ENCODE peak calls at places on chromosome X, in four cellular contexts. One of them, this sample, is unnamed. For H3K4me1, the result is how much of the 10 kb centered on the place peaks cover.

GRCh38 chrX:130725519-130725918 is 177.5 kb downstream of the ENOX2 start:
- DNase-seq in heart left ventricle: no peak
- DNase-seq in CD4-positive, CD25-positive, alpha-beta regulatory T cell: no peak
- DNase-seq in CD4-positive, alpha-beta memory T cell: no peak
- DNase-seq in this sample: no peak

GRCh38 chrX:49190783-49191032 is 4.5 kb upstream of the PRICKLE3 start:
- DNase-seq in heart left ventricle: no peak
- DNase-seq in CD4-positive, CD25-positive, alpha-beta regulatory T cell: no peak
- DNase-seq in CD4-positive, alpha-beta memory T cell: no peak
- DNase-seq in this sample: no peak

GRCh38 chrX:78437621-78438020 is 110.2 kb upstream of the CYSLTR1 start:
- DNase-seq in heart left ventricle: no peak
- DNase-seq in CD4-positive, CD25-positive, alpha-beta regulatory T cell: no peak
- DNase-seq in CD4-positive, alpha-beta memory T cell: no peak
- DNase-seq in this sample: no peak

GRCh38 chrX:111854778-111855490 is 21.0 kb upstream of the TRPC5OS start:
- DNase-seq in heart left ventricle: no peak
- DNase-seq in CD4-positive, CD25-positive, alpha-beta regulatory T cell: no peak
- DNase-seq in CD4-positive, alpha-beta memory T cell: no peak
- DNase-seq in this sample: no peak

GRCh38 chrX:8692886-8693285 is 39.1 kb downstream of the ANOS1 start:
- DNase-seq in heart left ventricle: no peak
- DNase-seq in CD4-positive, CD25-positive, alpha-beta regulatory T cell: no peak
- DNase-seq in CD4-positive, alpha-beta memory T cell: no peak
- DNase-seq in this sample: no peak

GRCh38 chrX:52422884-52423283 is 54.1 kb downstream of the XAGE2 start:
- DNase-seq in heart left ventricle: no peak
- DNase-seq in CD4-positive, CD25-positive, alpha-beta regulatory T cell: no peak
- DNase-seq in CD4-positive, alpha-beta memory T cell: no peak
- DNase-seq in this sample: no peak

GRCh38 chrX:45743081-45743533 is 542.4 kb upstream of the DIPK2B start:
- DNase-seq in heart left ventricle: no peak
- DNase-seq in CD4-positive, CD25-positive, alpha-beta regulatory T cell: no peak
- DNase-seq in CD4-positive, alpha-beta memory T cell: no peak
- DNase-seq in this sample: no peak

GRCh38 chrX:63718010-63718694 is 66.9 kb downstream of the ARHGEF9 start:
- DNase-seq in heart left ventricle: no peak
- DNase-seq in CD4-positive, CD25-positive, alpha-beta regulatory T cell: no peak
- DNase-seq in CD4-positive, alpha-beta memory T cell: no peak
- DNase-seq in this sample: no peak

GRCh38 chrX:143500751-143501150 is 16.5 kb downstream of the SPANXN3 start:
- DNase-seq in heart left ventricle: no peak
- DNase-seq in CD4-positive, CD25-positive, alpha-beta regulatory T cell: no peak
- DNase-seq in CD4-positive, alpha-beta memory T cell: no peak
- DNase-seq in this sample: no peak

GRCh38 chrX:149540621-149541520 is at the start of gene EOLA1:
- DNase-seq in heart left ventricle: peak
- DNase-seq in CD4-positive, CD25-positive, alpha-beta regulatory T cell: peak
- DNase-seq in CD4-positive, alpha-beta memory T cell: no peak
- DNase-seq in this sample: peak

GRCh38 chrX:155876704-155877103 is 4.4 kb upstream of the VAMP7 start:
- DNase-seq in heart left ventricle: no peak
- DNase-seq in CD4-positive, CD25-positive, alpha-beta regulatory T cell: no peak
- DNase-seq in CD4-positive, alpha-beta memory T cell: no peak
- DNase-seq in this sample: no peak

GRCh38 chrX:155871934-155872333 is 9.2 kb upstream of the VAMP7 start:
- DNase-seq in heart left ventricle: no peak
- DNase-seq in CD4-positive, CD25-positive, alpha-beta regulatory T cell: no peak
- DNase-seq in CD4-positive, alpha-beta memory T cell: no peak
- DNase-seq in this sample: no peak

GRCh38 chrX:155877288-155877687 is 3.9 kb upstream of the VAMP7 start:
- DNase-seq in heart left ventricle: no peak
- DNase-seq in CD4-positive, CD25-positive, alpha-beta regulatory T cell: no peak
- DNase-seq in CD4-positive, alpha-beta memory T cell: no peak
- DNase-seq in this sample: no peak

GRCh38 chrX:155873203-155873602 is 7.9 kb upstream of the VAMP7 start:
- DNase-seq in heart left ventricle: no peak
- DNase-seq in CD4-positive, CD25-positive, alpha-beta regulatory T cell: no peak
- DNase-seq in CD4-positive, alpha-beta memory T cell: no peak
- DNase-seq in this sample: no peak

GRCh38 chrX:155874571-155875244 is 6.4 kb upstream of the VAMP7 start:
- DNase-seq in heart left ventricle: no peak
- DNase-seq in CD4-positive, CD25-positive, alpha-beta regulatory T cell: no peak
- DNase-seq in CD4-positive, alpha-beta memory T cell: no peak
- DNase-seq in this sample: no peak
- H3K27ac ChIP-seq in heart left ventricle: no peak
- H3K27ac ChIP-seq in CD4-positive, CD25-positive, alpha-beta regulatory T cell: no peak
- H3K27ac ChIP-seq in CD4-positive, alpha-beta memory T cell: no peak
- H3K27ac ChIP-seq in this sample: no peak

GRCh38 chrX:134692233-134692632 is 34.0 kb upstream of the PLAC1 start:
- DNase-seq in heart left ventricle: no peak
- DNase-seq in CD4-positive, CD25-positive, alpha-beta regulatory T cell: no peak
- DNase-seq in CD4-positive, alpha-beta memory T cell: no peak
- DNase-seq in this sample: no peak
- H3K4me1 ChIP-seq in heart left ventricle: under half
- H3K4me1 ChIP-seq in CD4-positive, CD25-positive, alpha-beta regulatory T cell: under half
- H3K4me1 ChIP-seq in CD4-positive, alpha-beta memory T cell: under half
- H3K4me1 ChIP-seq in this sample: under half

DNA sequence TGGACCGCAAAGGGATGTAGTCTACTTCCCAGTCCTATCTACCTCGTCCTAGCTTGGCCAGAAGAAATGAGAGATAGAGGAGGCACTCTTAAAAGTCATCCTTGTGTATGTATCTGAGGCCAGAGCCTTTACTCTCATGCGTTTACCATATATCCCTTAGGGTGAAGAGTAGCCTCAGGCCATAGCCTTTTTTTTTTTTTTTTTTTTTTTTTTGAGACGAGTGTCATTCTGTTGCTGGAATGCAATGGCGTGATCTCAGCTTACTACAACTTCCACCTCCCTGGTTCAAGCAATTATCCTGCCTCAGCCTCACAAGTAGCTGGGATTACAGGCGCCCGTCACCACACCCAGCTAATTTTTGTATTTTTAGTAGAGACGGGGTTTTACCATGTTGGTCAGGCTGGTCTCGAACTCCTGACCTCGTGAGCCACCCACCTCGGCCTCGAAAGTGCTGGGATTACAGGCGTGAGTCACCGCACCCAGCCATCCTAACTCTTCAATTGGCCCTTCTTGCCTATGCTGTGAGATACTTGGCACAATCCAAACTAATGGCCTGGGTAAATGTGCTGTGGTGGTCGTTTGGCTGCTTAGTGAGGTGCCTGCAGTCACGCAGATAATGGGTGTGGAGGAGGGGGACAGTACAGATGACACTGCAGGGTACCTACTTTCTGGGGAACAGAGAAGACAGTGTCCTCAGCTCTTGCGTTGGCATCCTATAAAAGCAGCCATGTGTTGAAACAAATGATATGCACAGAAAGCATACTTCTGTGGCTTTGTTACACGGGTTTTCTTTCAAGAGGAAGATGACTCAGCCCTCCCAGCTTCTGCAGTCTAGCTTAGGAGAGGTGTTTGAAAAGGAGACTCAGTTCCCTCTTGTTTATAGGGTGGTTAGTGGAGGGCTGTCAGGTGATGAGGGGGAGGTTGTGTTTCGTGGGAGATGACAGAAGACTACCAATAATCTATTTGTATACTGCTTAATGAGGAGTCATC is 10.4 kb upstream of the DGAT2L6 start:
- DNase-seq in heart left ventricle: no peak
- DNase-seq in CD4-positive, CD25-positive, alpha-beta regulatory T cell: no peak
- DNase-seq in CD4-positive, alpha-beta memory T cell: no peak
- DNase-seq in this sample: no peak
- H3K27ac ChIP-seq in heart left ventricle: no peak
- H3K27ac ChIP-seq in CD4-positive, CD25-positive, alpha-beta regulatory T cell: no peak
- H3K27ac ChIP-seq in CD4-positive, alpha-beta memory T cell: no peak
- H3K27ac ChIP-seq in this sample: no peak

GRCh38 chrX:71550578-71550977 is 17.7 kb downstream of the OGT start:
- DNase-seq in heart left ventricle: no peak
- DNase-seq in CD4-positive, CD25-positive, alpha-beta regulatory T cell: no peak
- DNase-seq in CD4-positive, alpha-beta memory T cell: no peak
- DNase-seq in this sample: no peak
- H3K4me1 ChIP-seq in heart left ventricle: under half
- H3K4me1 ChIP-seq in CD4-positive, CD25-positive, alpha-beta regulatory T cell: under half
- H3K4me1 ChIP-seq in CD4-positive, alpha-beta memory T cell: under half
- H3K4me1 ChIP-seq in this sample: under half

GRCh38 chrX:154750301-154751120 is at the start of gene GAB3:
- DNase-seq in heart left ventricle: peak
- DNase-seq in CD4-positive, CD25-positive, alpha-beta regulatory T cell: peak
- DNase-seq in CD4-positive, alpha-beta memory T cell: peak
- DNase-seq in this sample: no peak
- H3K27ac ChIP-seq in heart left ventricle: peak
- H3K27ac ChIP-seq in CD4-positive, CD25-positive, alpha-beta regulatory T cell: no peak
- H3K27ac ChIP-seq in CD4-positive, alpha-beta memory T cell: peak
- H3K27ac ChIP-seq in this sample: no peak

GRCh38 chrX:53716328-53717088 is 30.0 kb upstream of the HUWE1 start:
- DNase-seq in heart left ventricle: no peak
- DNase-seq in CD4-positive, CD25-positive, alpha-beta regulatory T cell: peak
- DNase-seq in CD4-positive, alpha-beta memory T cell: peak
- DNase-seq in this sample: no peak

GRCh38 chrX:53714580-53715335 is 28.2 kb upstream of the HUWE1 start:
- DNase-seq in heart left ventricle: no peak
- DNase-seq in CD4-positive, CD25-positive, alpha-beta regulatory T cell: peak
- DNase-seq in CD4-positive, alpha-beta memory T cell: peak
- DNase-seq in this sample: no peak

GRCh38 chrX:53717205-53717604 is 30.7 kb upstream of the HUWE1 start:
- DNase-seq in heart left ventricle: no peak
- DNase-seq in CD4-positive, CD25-positive, alpha-beta regulatory T cell: no peak
- DNase-seq in CD4-positive, alpha-beta memory T cell: no peak
- DNase-seq in this sample: no peak

GRCh38 chrX:53713987-53714579 is 27.6 kb upstream of the HUWE1 start:
- DNase-seq in heart left ventricle: no peak
- DNase-seq in CD4-positive, CD25-positive, alpha-beta regulatory T cell: peak
- DNase-seq in CD4-positive, alpha-beta memory T cell: peak
- DNase-seq in this sample: no peak

GRCh38 chrX:53715336-53715924 is 28.9 kb upstream of the HUWE1 start:
- DNase-seq in heart left ventricle: no peak
- DNase-seq in CD4-positive, CD25-positive, alpha-beta regulatory T cell: no peak
- DNase-seq in CD4-positive, alpha-beta memory T cell: no peak
- DNase-seq in this sample: no peak
- H3K4me1 ChIP-seq in heart left ventricle: under half
- H3K4me1 ChIP-seq in CD4-positive, CD25-positive, alpha-beta regulatory T cell: half or more
- H3K4me1 ChIP-seq in CD4-positive, alpha-beta memory T cell: half or more
- H3K4me1 ChIP-seq in this sample: under half

This sample was measured in pancreas.